ENCODE peak calls at places on chromosomes 5 and 9, in nine cellular contexts. K, S, P, C, Y, V, T, O and I are unnamed samples. For H3K36me3, the result is how much of the 10 kb centered on the place peaks cover.

GRCh38 chr5:5572010-5572982 is 149.8 kb downstream of the ICE1 start:
- DNase-seq in K (no peak), S (no peak), P (no peak), C (peak), Y (no peak), V (peak), T (no peak), O (no peak), I (peak)

GRCh38 chr5:59837071-59837470 is 56.5 kb downstream of the PDE4D start:
- DNase-seq in K (peak), S (no peak), P (no peak), C (no peak), Y (no peak), V (no peak), T (no peak), O (no peak), I (no peak)

GRCh38 chr5:61207884-61208283 is 45.6 kb upstream of the SMIM15 start:
- DNase-seq in K (no peak), S (no peak), P (no peak), C (no peak), Y (no peak), V (no peak), T (no peak), O (no peak), I (no peak)

GRCh38 chr9:37001461-37001860 is 32.6 kb downstream of the PAX5 start:
- DNase-seq in K (no peak), S (no peak), P (no peak), C (no peak), Y (no peak), V (no peak), T (no peak), O (no peak), I (no peak)

GRCh38 chr5:33310471-33310870 is 130.3 kb upstream of the TARS1 start:
- DNase-seq in K (peak), S (peak), P (no peak), C (no peak), Y (no peak), V (no peak), T (no peak), O (no peak), I (no peak)

GRCh38 chr9:81915801-81916505 is 12.3 kb upstream of the SPATA31D4 start:
- DNase-seq in K (peak), S (peak), P (no peak), C (no peak), Y (no peak), V (no peak), T (no peak), O (no peak), I (no peak)

GRCh38 chr5:118862596-118862995 is 125.8 kb downstream of the DTWD2 start:
- DNase-seq in K (no peak), S (peak), P (no peak), C (no peak), Y (no peak), V (no peak), T (no peak), O (no peak), I (no peak)

GRCh38 chr9:71744754-71745521 is 23.4 kb downstream of the CEMIP2 start:
- DNase-seq in K (no peak), S (no peak), P (no peak), C (no peak), Y (no peak), V (no peak), T (no peak), O (no peak), I (no peak)

GRCh38 chr5:66967826-66968262 is 228.8 kb downstream of the CD180 start:
- DNase-seq in K (peak), S (peak), P (no peak), C (no peak), Y (no peak), V (no peak), T (peak), O (no peak), I (no peak)

GRCh38 chr5:116922532-116922931 is 347.9 kb upstream of the SEMA6A start:
- DNase-seq in K (no peak), S (no peak), P (no peak), C (no peak), Y (no peak), V (no peak), T (no peak), O (no peak), I (no peak)

GRCh38 chr5:153755913-153756500 is 265.5 kb downstream of the GRIA1 start:
- DNase-seq in K (no peak), S (no peak), P (no peak), C (no peak), Y (no peak), V (no peak), T (no peak), O (no peak), I (no peak)

GRCh38 chr5:6464441-6464840 is 15.8 kb downstream of the UBE2QL1 start:
- DNase-seq in K (no peak), S (no peak), P (no peak), C (no peak), Y (no peak), V (no peak), T (no peak), O (no peak), I (peak)

DNA sequence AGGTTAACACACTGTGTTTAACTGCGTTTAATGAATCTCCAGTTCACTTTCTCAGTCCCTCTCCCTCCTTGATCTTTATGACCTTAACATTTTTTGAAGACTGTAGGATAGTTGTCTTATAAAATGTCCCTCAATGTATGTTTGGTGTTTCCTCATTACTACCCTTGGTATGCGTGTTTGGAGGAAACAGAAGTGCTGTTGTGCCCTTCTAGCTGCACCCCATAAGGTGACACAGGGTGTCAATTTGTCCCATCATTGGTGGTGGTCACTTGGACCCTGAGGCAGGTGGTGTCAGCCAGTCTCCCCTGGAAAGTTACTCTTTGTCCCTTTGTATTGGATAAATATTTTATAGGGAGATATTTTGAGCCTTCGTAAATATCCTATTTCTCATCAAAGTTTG is 52.3 kb downstream of the RAD23B start:
- DNase-seq in K (no peak), S (no peak), P (no peak), C (no peak), Y (no peak), V (no peak), T (no peak), O (no peak), I (no peak)
- H3K36me3 ChIP-seq in K (under half), S (under half), P (under half), C (under half), Y (under half), V (under half), T (half or more), O (under half), I (under half)

DNA sequence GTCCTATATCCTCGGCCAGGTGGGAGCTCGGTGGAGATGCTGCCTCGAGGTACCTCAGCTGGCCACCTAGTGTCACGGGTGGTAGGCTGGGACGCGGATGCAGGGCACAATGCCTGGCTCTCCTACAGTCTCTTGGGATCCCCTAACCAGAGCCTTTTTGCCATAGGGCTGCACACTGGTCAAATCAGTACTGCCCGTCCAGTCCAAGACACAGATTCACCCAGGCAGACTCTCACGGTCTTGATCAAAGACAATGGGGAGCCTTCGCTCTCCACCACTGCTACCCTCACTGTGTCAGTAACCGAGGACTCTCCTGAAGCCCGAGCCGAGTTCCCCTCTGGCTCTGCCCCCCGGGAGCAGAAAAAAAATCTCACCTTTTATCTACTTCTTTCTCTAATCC is 2.0 kb downstream of the PCDHGC3 start:
- DNase-seq in K (no peak), S (no peak), P (no peak), C (no peak), Y (no peak), V (no peak), T (no peak), O (no peak), I (no peak)
- H3K4me3 ChIP-seq in K (no peak), S (peak), P (no peak), C (no peak), Y (no peak), V (peak), T (peak), O (no peak), I (peak)

DNA sequence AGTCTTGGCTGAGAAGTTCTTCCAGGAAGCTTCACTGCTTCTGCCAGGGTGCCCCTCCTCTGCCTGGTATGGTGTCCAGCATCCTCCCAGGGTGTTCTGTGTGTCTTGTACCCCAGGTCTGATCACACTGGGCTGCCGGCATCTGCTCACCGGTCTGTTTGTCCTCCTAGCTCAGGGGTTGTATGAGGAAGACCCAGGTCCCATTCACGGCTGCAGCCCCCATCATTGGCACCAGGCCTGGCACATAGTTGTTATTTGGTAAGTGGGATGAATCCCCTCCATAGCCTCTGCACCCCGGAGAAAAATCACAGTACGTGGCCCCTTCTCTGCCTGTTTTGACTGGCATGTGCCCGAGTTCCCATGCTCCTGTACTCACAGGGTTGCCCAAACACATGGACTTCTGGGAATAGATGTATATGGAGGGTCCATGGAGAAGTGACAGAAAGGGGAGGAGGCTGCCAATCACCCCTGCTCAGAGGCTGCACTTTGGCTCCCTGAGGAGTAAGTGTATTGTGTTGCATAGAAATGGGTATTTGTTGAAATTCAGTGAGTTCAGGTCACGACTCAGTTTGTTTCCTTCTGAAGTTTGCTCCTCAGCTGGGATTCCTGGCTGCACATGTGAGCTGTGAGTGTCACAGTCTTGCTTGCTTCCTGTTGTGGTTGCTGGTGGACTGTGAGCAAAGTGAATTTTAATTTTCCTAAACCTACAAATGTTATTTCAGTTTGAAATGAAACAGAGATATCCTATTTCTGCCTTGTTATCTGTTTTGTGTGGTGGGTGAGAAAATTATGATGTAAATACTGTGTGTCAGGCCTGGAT is 96.2 kb downstream of the HSPA4 start:
- DNase-seq in K (peak), S (peak), P (no peak), C (no peak), Y (no peak), V (no peak), T (no peak), O (no peak), I (no peak)
- H3K27ac ChIP-seq in K (no peak), S (no peak), P (no peak), C (no peak), Y (no peak), V (no peak), T (no peak), O (no peak), I (no peak)

GRCh38 chr9:120830865-120831264 is 11.9 kb downstream of the PSMD5 start:
- DNase-seq in K (no peak), S (no peak), P (no peak), C (no peak), Y (no peak), V (no peak), T (no peak), O (no peak), I (no peak)

GRCh38 chr9:120832766-120833165 is 10.0 kb downstream of the PSMD5 start:
- DNase-seq in K (no peak), S (no peak), P (no peak), C (no peak), Y (no peak), V (no peak), T (no peak), O (no peak), I (no peak)

GRCh38 chr9:120833311-120833710 is 9.4 kb downstream of the PSMD5 start:
- DNase-seq in K (no peak), S (no peak), P (no peak), C (no peak), Y (no peak), V (no peak), T (no peak), O (no peak), I (no peak)

GRCh38 chr9:120829650-120830049 is 13.1 kb downstream of the PSMD5 start:
- DNase-seq in K (no peak), S (no peak), P (no peak), C (no peak), Y (no peak), V (no peak), T (no peak), O (no peak), I (no peak)

GRCh38 chr9:120830151-120830550 is 12.6 kb downstream of the PSMD5 start:
- DNase-seq in K (no peak), S (no peak), P (no peak), C (no peak), Y (no peak), V (no peak), T (no peak), O (no peak), I (no peak)
- H3K36me3 ChIP-seq in K (under half), S (under half), P (under half), C (half or more), Y (under half), V (under half), T (half or more), O (under half), I (half or more)

DNA sequence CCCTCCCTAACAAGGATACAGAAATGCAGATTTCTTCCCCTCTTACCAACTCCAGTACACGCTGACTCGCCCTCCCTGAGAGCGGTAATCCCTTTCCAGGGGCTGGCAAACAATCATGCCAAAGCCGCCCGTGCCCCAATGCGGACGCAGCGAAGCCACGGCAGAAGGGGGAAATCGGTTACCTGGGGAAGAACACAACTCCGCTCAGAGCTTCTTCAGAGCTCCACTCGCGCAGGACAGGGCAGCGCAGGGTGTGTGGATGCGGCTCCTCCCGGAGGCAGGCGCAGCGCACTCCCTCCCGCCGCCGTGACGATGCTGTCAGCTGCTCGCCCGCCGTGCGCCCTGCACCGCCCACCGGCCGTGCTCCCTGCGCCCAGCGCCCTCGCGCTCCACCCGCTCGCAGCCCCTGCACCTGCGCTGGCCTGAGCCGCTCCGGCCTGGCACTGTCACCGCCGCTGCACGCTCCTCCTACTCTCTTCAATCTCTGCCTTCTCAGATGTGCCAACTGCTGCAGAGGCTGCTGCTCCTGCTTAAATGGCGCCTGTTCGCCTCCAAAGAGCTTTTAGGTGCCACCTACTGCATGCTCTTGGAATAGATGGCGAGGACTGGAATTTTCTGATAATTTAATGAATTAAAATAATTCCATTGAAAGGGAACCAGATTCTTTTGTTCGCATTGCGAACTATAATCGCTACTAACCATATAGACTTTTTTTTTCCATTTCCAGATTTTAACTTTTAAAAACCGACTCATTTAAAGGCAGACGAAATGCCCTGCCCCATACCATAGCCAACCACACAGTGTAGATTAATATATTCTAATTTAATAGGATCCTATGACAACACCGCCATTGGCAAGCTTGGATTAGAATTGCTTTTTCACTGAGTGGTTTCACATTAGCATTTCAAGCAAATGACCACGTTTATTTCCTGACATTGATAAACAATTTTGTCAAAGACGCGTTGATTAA is at the start of gene DIRAS2:
- DNase-seq in K (peak), S (peak), P (no peak), C (no peak), Y (no peak), V (no peak), T (peak), O (peak), I (peak)
- H3K4me3 ChIP-seq in K (peak), S (peak), P (no peak), C (no peak), Y (peak), V (no peak), T (peak), O (peak), I (peak)

GRCh38 chr9:95505676-95506437 is 10.9 kb downstream of the PTCH1 start:
- DNase-seq in K (peak), S (peak), P (peak), C (peak), Y (no peak), V (peak), T (peak), O (peak), I (no peak)

GRCh38 chr9:95504053-95504963 is 12.5 kb downstream of the PTCH1 start:
- DNase-seq in K (peak), S (no peak), P (no peak), C (peak), Y (no peak), V (no peak), T (no peak), O (peak), I (peak)

GRCh38 chr9:95506438-95506691 is 10.4 kb downstream of the PTCH1 start:
- DNase-seq in K (peak), S (peak), P (no peak), C (no peak), Y (peak), V (peak), T (no peak), O (peak), I (no peak)

GRCh38 chr9:95503369-95503768 is 13.4 kb downstream of the PTCH1 start:
- DNase-seq in K (no peak), S (no peak), P (no peak), C (no peak), Y (no peak), V (no peak), T (no peak), O (no peak), I (no peak)

DNA sequence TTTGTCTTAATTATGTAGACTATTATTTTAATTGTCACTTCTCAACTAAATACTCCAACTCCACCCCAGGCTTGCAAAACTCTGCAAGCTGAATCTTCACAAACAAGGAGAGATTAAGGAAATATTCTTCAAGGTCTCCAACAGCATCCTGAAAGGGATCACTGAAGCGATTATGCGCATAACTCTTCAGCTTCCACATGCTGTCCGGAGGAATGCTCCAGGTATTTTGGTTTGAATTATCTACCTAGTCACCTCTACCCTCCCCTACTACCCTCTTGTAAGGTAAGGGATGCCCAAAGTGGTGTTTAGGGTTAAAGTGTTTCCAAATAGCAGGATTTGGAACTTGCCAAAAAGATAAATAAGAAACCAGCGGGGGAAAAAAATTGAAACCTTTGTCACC is 11.7 kb downstream of the PTCH1 start:
- DNase-seq in K (no peak), S (no peak), P (no peak), C (no peak), Y (no peak), V (no peak), T (no peak), O (no peak), I (no peak)
- H3K27ac ChIP-seq in K (peak), S (no peak), P (no peak), C (peak), Y (no peak), V (no peak), T (peak), O (no peak), I (peak)